ENCODE peak calls at places on chromosomes 2 and 18, in five cellular contexts. K, R, E, Z and P are unnamed samples.

GRCh38 chr2:99442837-99443236 is 47.0 kb downstream of the REV1 start:
- DNase-seq in K (peak; percentile 40), R (no peak), E (no peak), Z (peak; percentile 7), P (no peak)

GRCh38 chr18:75475228-75475627 is 47.7 kb upstream of the SMIM21 start:
- DNase-seq in K (peak; percentile 96), R (no peak), E (no peak), Z (no peak), P (no peak)

GRCh38 chr2:127655209-127656073 is 9.5 kb downstream of the GPR17 start:
- DNase-seq in K (no peak), R (no peak), E (no peak), Z (peak; percentile 83), P (peak; percentile 38)

GRCh38 chr2:132668189-132668833 is 1.7 kb downstream of the LYPD1 start:
- DNase-seq in K (no peak), R (no peak), E (peak; percentile 77), Z (peak; percentile 76), P (no peak)

GRCh38 chr18:24014986-24015896 is 687 bp downstream of the TTC39C start:
- DNase-seq in K (peak; percentile 93), R (peak; percentile 54), E (peak; percentile 86), Z (peak; percentile 68), P (peak; percentile 83)

GRCh38 chr2:118013221-118013723 is 598 bp downstream of the CCDC93 start:
- DNase-seq in K (peak; percentile 66), R (peak; percentile 68), E (peak; percentile 72), Z (peak; percentile 47), P (peak; percentile 80)

GRCh38 chr2:217451634-217452033 is 551.2 kb downstream of the TNS1 start:
- DNase-seq in K (peak; percentile 47), R (no peak), E (no peak), Z (no peak), P (no peak)

GRCh38 chr2:219344756-219345458 is 12.4 kb upstream of the RESP18 start:
- DNase-seq in K (peak; percentile 19), R (peak; percentile 38), E (no peak), Z (peak; percentile 15), P (no peak)

GRCh38 chr2:163255086-163255485 is 416.5 kb upstream of the KCNH7 start:
- DNase-seq in K (no peak), R (no peak), E (no peak), Z (no peak), P (no peak)

GRCh38 chr2:235577404-235578330 is 83.8 kb downstream of the AGAP1 start:
- DNase-seq in K (peak; percentile 21), R (no peak), E (no peak), Z (peak; percentile 92), P (no peak)

GRCh38 chr2:101805146-101806088 is 107.9 kb downstream of the MAP4K4 start:
- DNase-seq in K (no peak), R (no peak), E (peak; percentile 52), Z (no peak), P (no peak)

GRCh38 chr2:240410808-240411207 is 24.7 kb upstream of the GPC1 start:
- DNase-seq in K (no peak), R (no peak), E (no peak), Z (no peak), P (no peak)

GRCh38 chr2:130791617-130791939 is 36.2 kb downstream of the AMER3 start:
- DNase-seq in K (no peak), R (no peak), E (no peak), Z (no peak), P (no peak)

GRCh38 chr2:42064417-42064942 is 16.7 kb downstream of the PKDCC start:
- DNase-seq in K (no peak), R (peak; percentile 54), E (no peak), Z (no peak), P (no peak)

GRCh38 chr2:127324635-127325034 is 30.7 kb upstream of the ERCC3 start:
- DNase-seq in K (peak; percentile 79), R (no peak), E (peak; percentile 50), Z (peak; percentile 15), P (no peak)

GRCh38 chr2:10813085-10813748 is 632 bp upstream of the PDIA6 start:
- DNase-seq in K (peak; percentile 74), R (no peak), E (no peak), Z (no peak), P (no peak)

GRCh38 chr2:207933396-207934045 is 91.8 kb downstream of the PLEKHM3 start:
- DNase-seq in K (no peak), R (no peak), E (no peak), Z (peak; percentile 54), P (no peak)

GRCh38 chr2:11746376-11746806 is at the start of gene LPIN1:
- DNase-seq in K (peak; percentile 98), R (peak; percentile 93), E (peak; percentile 99), Z (peak; percentile 96), P (peak; percentile 96)

GRCh38 chr2:130353291-130354134 is 2.3 kb upstream of the PTPN18 start:
- DNase-seq in K (no peak), R (no peak), E (no peak), Z (no peak), P (no peak)

GRCh38 chr2:237202288-237203030 is 116.8 kb downstream of the COPS8 start:
- DNase-seq in K (no peak), R (no peak), E (no peak), Z (no peak), P (no peak)

GRCh38 chr2:223069465-223069864 is 17.5 kb downstream of the KCNE4 start:
- DNase-seq in K (no peak), R (no peak), E (no peak), Z (no peak), P (no peak)

GRCh38 chr18:53698907-53699306 is 525.6 kb downstream of the MBD2 start:
- DNase-seq in K (peak; percentile 64), R (peak; percentile 36), E (peak; percentile 53), Z (peak; percentile 68), P (no peak)

DNA sequence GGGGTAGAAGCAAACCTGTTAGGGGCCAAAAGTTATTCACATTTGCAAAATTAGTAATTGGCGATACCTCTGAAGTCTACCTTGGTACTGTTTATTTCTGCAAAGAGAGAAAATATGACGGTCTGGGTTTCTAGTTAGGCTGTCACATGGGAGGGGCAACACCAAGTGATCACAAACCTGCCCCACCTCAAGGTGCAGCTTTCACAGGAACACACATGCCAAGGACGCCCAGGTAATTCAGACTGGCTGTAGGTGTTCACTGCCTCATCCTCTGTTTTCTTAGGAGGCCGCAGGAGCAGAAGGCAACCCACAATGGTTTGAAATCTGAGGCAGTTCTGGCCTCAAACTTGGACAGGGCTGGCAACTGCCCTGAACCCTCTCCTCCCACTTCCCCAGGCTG is 56.2 kb downstream of the STPG4 start:
- DNase-seq in K (no peak), R (peak; percentile 62), E (no peak), Z (no peak), P (no peak)
- H3K27ac ChIP-seq in K (no peak overlapping the region), R (no peak overlapping the region), E (no peak overlapping the region), Z (no peak overlapping the region), P (no peak overlapping the region)

GRCh38 chr2:47907097-47907781 is 941 bp upstream of the FBXO11 start:
- DNase-seq in K (peak; percentile 45), R (peak; percentile 42), E (no peak), Z (peak; percentile 20), P (no peak)
- H3K4me3 ChIP-seq in K (peak overlapping the region; percentile 75), R (peak overlapping the region; percentile 94), E (peak overlapping the region; percentile 74), Z (peak overlapping the region; percentile 96), P (peak overlapping the region; percentile 77)

GRCh38 chr2:1778566-1778965 is 34.3 kb upstream of the PXDN start:
- DNase-seq in K (no peak), R (no peak), E (no peak), Z (no peak), P (no peak)
- H3K27me3 ChIP-seq in K (peaks cover 36% of the 10 kb centered on the region), R (no peaks in the 10 kb centered on the region), E (peaks cover 10% of the 10 kb centered on the region), Z (no peaks in the 10 kb centered on the region), P (no peaks in the 10 kb centered on the region)

GRCh38 chr18:62490967-62491366 is 31.9 kb upstream of the ZCCHC2 start:
- DNase-seq in K (no peak), R (no peak), E (no peak), Z (no peak), P (no peak)

GRCh38 chr18:62485684-62486083 is 37.1 kb upstream of the ZCCHC2 start:
- DNase-seq in K (peak; percentile 90), R (no peak), E (no peak), Z (no peak), P (no peak)

GRCh38 chr18:62487161-62487560 is 35.7 kb upstream of the ZCCHC2 start:
- DNase-seq in K (no peak), R (no peak), E (no peak), Z (no peak), P (no peak)

GRCh38 chr18:62484941-62485340 is 37.9 kb upstream of the ZCCHC2 start:
- DNase-seq in K (no peak), R (no peak), E (no peak), Z (no peak), P (no peak)

GRCh38 chr18:62486290-62486964 is 36.4 kb upstream of the ZCCHC2 start:
- DNase-seq in K (peak; percentile 88), R (peak; percentile 41), E (no peak), Z (no peak), P (no peak)
- H3K27ac ChIP-seq in K (peak overlapping the region; percentile 15), R (peak overlapping the region; percentile 17), E (no peak overlapping the region), Z (no peak overlapping the region), P (no peak overlapping the region)

GRCh38 chr2:134137182-134137595 is 116.7 kb upstream of the MGAT5 start:
- DNase-seq in K (peak; percentile 73), R (no peak), E (no peak), Z (no peak), P (peak; percentile 69)
- H3K4me3 ChIP-seq in K (peak overlapping the region; percentile 38), R (no peak overlapping the region), E (peak overlapping the region; percentile 9), Z (no peak overlapping the region), P (peak overlapping the region; percentile 1)

GRCh38 chr2:110764931-110765330 is 32.6 kb downstream of the ACOXL start:
- DNase-seq in K (no peak), R (no peak), E (no peak), Z (no peak), P (no peak)

GRCh38 chr2:110770308-110770695 is 37.9 kb downstream of the ACOXL start:
- DNase-seq in K (no peak), R (no peak), E (peak; percentile 42), Z (peak; percentile 28), P (no peak)

GRCh38 chr2:110771549-110772382 is 39.4 kb downstream of the ACOXL start:
- DNase-seq in K (no peak), R (no peak), E (no peak), Z (no peak), P (no peak)

GRCh38 chr2:110770696-110771425 is 38.5 kb downstream of the ACOXL start:
- DNase-seq in K (peak; percentile 77), R (no peak), E (peak; percentile 83), Z (peak; percentile 95), P (no peak)

DNA sequence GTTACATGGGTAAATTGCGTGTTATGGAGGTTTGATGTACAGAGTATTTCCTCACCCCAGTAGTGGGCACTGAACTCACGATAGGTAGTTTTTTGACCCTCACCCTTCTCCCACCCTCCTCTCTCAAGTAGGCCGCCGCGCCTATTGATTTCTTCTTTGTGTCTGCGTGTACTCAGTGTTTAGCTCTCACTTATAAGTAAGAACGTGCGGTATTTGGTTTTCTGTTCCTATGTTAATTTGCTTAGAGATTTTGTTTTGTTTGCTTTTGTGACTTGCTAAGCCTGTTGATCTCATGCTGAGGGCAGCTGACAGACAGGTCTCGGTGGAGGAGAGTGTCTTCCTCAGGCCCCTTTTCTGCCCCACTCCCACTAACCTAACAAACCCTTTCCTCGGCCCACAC is 36.2 kb downstream of the ACOXL start:
- DNase-seq in K (no peak), R (no peak), E (no peak), Z (peak; percentile 81), P (no peak)
- H3K27me3 ChIP-seq in K (peaks cover 69% of the 10 kb centered on the region), R (no peaks in the 10 kb centered on the region), E (peaks cover 16% of the 10 kb centered on the region), Z (peaks cover 26% of the 10 kb centered on the region), P (no peaks in the 10 kb centered on the region)